ENCODE peak calls at places on chromosomes 3 and 15, in ten cellular contexts. One of them, this sample, is unnamed.

GRCh38 chr3:25176999-25177398 is 251.1 kb upstream of the RARB start:
- DNase-seq in CD8-positive, alpha-beta T cell: no peak
- DNase-seq in activated CD4-positive, alpha-beta T cell treated with anti-CD3 and anti-CD28 coated beads for 24 hours: no peak
- DNase-seq in T-helper 1 cell: no peak
- DNase-seq in iris pigment epithelial cell: no peak
- DNase-seq in nucleus accumbens: no peak
- DNase-seq in thoracic aorta: no peak
- DNase-seq in stimulated activated CD8-positive, alpha-beta memory T cell treated with anti-CD3 and anti-CD28 coated beads, Interleukin-15, amount 100 ng/mL, for 1 hour: no peak
- DNase-seq in NCI-H510A treated with DMSO at 0.1 percent for 48 hours: no peak
- DNase-seq in NCI-H2081: no peak
- DNase-seq in this sample: no peak

GRCh38 chr3:134350861-134351311 is 23.4 kb downstream of the AMOTL2 start:
- DNase-seq in CD8-positive, alpha-beta T cell: no peak
- DNase-seq in activated CD4-positive, alpha-beta T cell treated with anti-CD3 and anti-CD28 coated beads for 24 hours: no peak
- DNase-seq in T-helper 1 cell: no peak
- DNase-seq in iris pigment epithelial cell: no peak
- DNase-seq in nucleus accumbens: no peak
- DNase-seq in thoracic aorta: no peak
- DNase-seq in stimulated activated CD8-positive, alpha-beta memory T cell treated with anti-CD3 and anti-CD28 coated beads, Interleukin-15, amount 100 ng/mL, for 1 hour: no peak
- DNase-seq in NCI-H510A treated with DMSO at 0.1 percent for 48 hours: peak; percentile 1
- DNase-seq in NCI-H2081: no peak
- DNase-seq in this sample: no peak

GRCh38 chr15:56552668-56553067 is 87.7 kb upstream of the MNS1 start:
- DNase-seq in CD8-positive, alpha-beta T cell: no peak
- DNase-seq in activated CD4-positive, alpha-beta T cell treated with anti-CD3 and anti-CD28 coated beads for 24 hours: no peak
- DNase-seq in T-helper 1 cell: no peak
- DNase-seq in iris pigment epithelial cell: no peak
- DNase-seq in nucleus accumbens: no peak
- DNase-seq in thoracic aorta: no peak
- DNase-seq in stimulated activated CD8-positive, alpha-beta memory T cell treated with anti-CD3 and anti-CD28 coated beads, Interleukin-15, amount 100 ng/mL, for 1 hour: no peak
- DNase-seq in NCI-H510A treated with DMSO at 0.1 percent for 48 hours: no peak
- DNase-seq in NCI-H2081: no peak
- DNase-seq in this sample: no peak

GRCh38 chr15:38860682-38861081 is 296.1 kb upstream of the RASGRP1 start:
- DNase-seq in CD8-positive, alpha-beta T cell: no peak
- DNase-seq in activated CD4-positive, alpha-beta T cell treated with anti-CD3 and anti-CD28 coated beads for 24 hours: no peak
- DNase-seq in T-helper 1 cell: no peak
- DNase-seq in iris pigment epithelial cell: peak; percentile 47
- DNase-seq in nucleus accumbens: no peak
- DNase-seq in thoracic aorta: no peak
- DNase-seq in stimulated activated CD8-positive, alpha-beta memory T cell treated with anti-CD3 and anti-CD28 coated beads, Interleukin-15, amount 100 ng/mL, for 1 hour: no peak
- DNase-seq in NCI-H510A treated with DMSO at 0.1 percent for 48 hours: no peak
- DNase-seq in NCI-H2081: no peak
- DNase-seq in this sample: no peak

GRCh38 chr3:4990061-4990460 is 10.8 kb downstream of the BHLHE40 start:
- DNase-seq in CD8-positive, alpha-beta T cell: no peak
- DNase-seq in activated CD4-positive, alpha-beta T cell treated with anti-CD3 and anti-CD28 coated beads for 24 hours: no peak
- DNase-seq in T-helper 1 cell: no peak
- DNase-seq in iris pigment epithelial cell: no peak
- DNase-seq in nucleus accumbens: no peak
- DNase-seq in thoracic aorta: no peak
- DNase-seq in stimulated activated CD8-positive, alpha-beta memory T cell treated with anti-CD3 and anti-CD28 coated beads, Interleukin-15, amount 100 ng/mL, for 1 hour: no peak
- DNase-seq in NCI-H510A treated with DMSO at 0.1 percent for 48 hours: no peak
- DNase-seq in NCI-H2081: no peak
- DNase-seq in this sample: no peak

GRCh38 chr3:124800511-124801374 is 70.5 kb downstream of the UMPS start:
- DNase-seq in CD8-positive, alpha-beta T cell: no peak
- DNase-seq in activated CD4-positive, alpha-beta T cell treated with anti-CD3 and anti-CD28 coated beads for 24 hours: no peak
- DNase-seq in T-helper 1 cell: no peak
- DNase-seq in iris pigment epithelial cell: peak; percentile 58
- DNase-seq in nucleus accumbens: no peak
- DNase-seq in thoracic aorta: no peak
- DNase-seq in stimulated activated CD8-positive, alpha-beta memory T cell treated with anti-CD3 and anti-CD28 coated beads, Interleukin-15, amount 100 ng/mL, for 1 hour: no peak
- DNase-seq in NCI-H510A treated with DMSO at 0.1 percent for 48 hours: peak; percentile 4
- DNase-seq in NCI-H2081: peak; percentile 83
- DNase-seq in this sample: no peak

GRCh38 chr3:49719214-49719884 is at the start of gene AMIGO3:
- DNase-seq in CD8-positive, alpha-beta T cell: peak; percentile 89
- DNase-seq in activated CD4-positive, alpha-beta T cell treated with anti-CD3 and anti-CD28 coated beads for 24 hours: peak; percentile 84
- DNase-seq in T-helper 1 cell: peak; percentile 84
- DNase-seq in iris pigment epithelial cell: peak; percentile 92
- DNase-seq in nucleus accumbens: peak; percentile 80
- DNase-seq in thoracic aorta: peak; percentile 90
- DNase-seq in stimulated activated CD8-positive, alpha-beta memory T cell treated with anti-CD3 and anti-CD28 coated beads, Interleukin-15, amount 100 ng/mL, for 1 hour: peak; percentile 85
- DNase-seq in NCI-H510A treated with DMSO at 0.1 percent for 48 hours: peak; percentile 85
- DNase-seq in NCI-H2081: peak; percentile 90
- DNase-seq in this sample: peak; percentile 92

GRCh38 chr3:10392244-10392643 is 71.3 kb upstream of the SEC13 start:
- DNase-seq in CD8-positive, alpha-beta T cell: no peak
- DNase-seq in activated CD4-positive, alpha-beta T cell treated with anti-CD3 and anti-CD28 coated beads for 24 hours: no peak
- DNase-seq in T-helper 1 cell: no peak
- DNase-seq in iris pigment epithelial cell: peak; percentile 8
- DNase-seq in nucleus accumbens: no peak
- DNase-seq in thoracic aorta: no peak
- DNase-seq in stimulated activated CD8-positive, alpha-beta memory T cell treated with anti-CD3 and anti-CD28 coated beads, Interleukin-15, amount 100 ng/mL, for 1 hour: no peak
- DNase-seq in NCI-H510A treated with DMSO at 0.1 percent for 48 hours: no peak
- DNase-seq in NCI-H2081: no peak
- DNase-seq in this sample: no peak

GRCh38 chr3:27681249-27681748 is 40.8 kb downstream of the EOMES start:
- DNase-seq in CD8-positive, alpha-beta T cell: no peak
- DNase-seq in activated CD4-positive, alpha-beta T cell treated with anti-CD3 and anti-CD28 coated beads for 24 hours: peak; percentile 38
- DNase-seq in T-helper 1 cell: no peak
- DNase-seq in iris pigment epithelial cell: peak; percentile 80
- DNase-seq in nucleus accumbens: no peak
- DNase-seq in thoracic aorta: no peak
- DNase-seq in stimulated activated CD8-positive, alpha-beta memory T cell treated with anti-CD3 and anti-CD28 coated beads, Interleukin-15, amount 100 ng/mL, for 1 hour: no peak
- DNase-seq in NCI-H510A treated with DMSO at 0.1 percent for 48 hours: peak; percentile 62
- DNase-seq in NCI-H2081: peak; percentile 62
- DNase-seq in this sample: peak; percentile 80

GRCh38 chr3:105527538-105527937 is 160.8 kb downstream of the ALCAM start:
- DNase-seq in CD8-positive, alpha-beta T cell: no peak
- DNase-seq in activated CD4-positive, alpha-beta T cell treated with anti-CD3 and anti-CD28 coated beads for 24 hours: no peak
- DNase-seq in T-helper 1 cell: no peak
- DNase-seq in iris pigment epithelial cell: no peak
- DNase-seq in nucleus accumbens: no peak
- DNase-seq in thoracic aorta: no peak
- DNase-seq in stimulated activated CD8-positive, alpha-beta memory T cell treated with anti-CD3 and anti-CD28 coated beads, Interleukin-15, amount 100 ng/mL, for 1 hour: no peak
- DNase-seq in NCI-H510A treated with DMSO at 0.1 percent for 48 hours: peak; percentile 80
- DNase-seq in NCI-H2081: peak; percentile 92
- DNase-seq in this sample: no peak

GRCh38 chr3:55877703-55878102 is 390.6 kb upstream of the WNT5A start:
- DNase-seq in CD8-positive, alpha-beta T cell: no peak
- DNase-seq in activated CD4-positive, alpha-beta T cell treated with anti-CD3 and anti-CD28 coated beads for 24 hours: no peak
- DNase-seq in T-helper 1 cell: no peak
- DNase-seq in iris pigment epithelial cell: no peak
- DNase-seq in nucleus accumbens: no peak
- DNase-seq in thoracic aorta: no peak
- DNase-seq in stimulated activated CD8-positive, alpha-beta memory T cell treated with anti-CD3 and anti-CD28 coated beads, Interleukin-15, amount 100 ng/mL, for 1 hour: no peak
- DNase-seq in NCI-H510A treated with DMSO at 0.1 percent for 48 hours: no peak
- DNase-seq in NCI-H2081: no peak
- DNase-seq in this sample: no peak

GRCh38 chr3:10389995-10390394 is 69.1 kb upstream of the SEC13 start:
- DNase-seq in CD8-positive, alpha-beta T cell: no peak
- DNase-seq in activated CD4-positive, alpha-beta T cell treated with anti-CD3 and anti-CD28 coated beads for 24 hours: no peak
- DNase-seq in T-helper 1 cell: no peak
- DNase-seq in iris pigment epithelial cell: no peak
- DNase-seq in nucleus accumbens: no peak
- DNase-seq in thoracic aorta: no peak
- DNase-seq in stimulated activated CD8-positive, alpha-beta memory T cell treated with anti-CD3 and anti-CD28 coated beads, Interleukin-15, amount 100 ng/mL, for 1 hour: no peak
- DNase-seq in NCI-H510A treated with DMSO at 0.1 percent for 48 hours: no peak
- DNase-seq in NCI-H2081: no peak
- DNase-seq in this sample: no peak

GRCh38 chr15:74044267-74045110 is 37.9 kb downstream of the GOLGA6A start:
- DNase-seq in CD8-positive, alpha-beta T cell: no peak
- DNase-seq in activated CD4-positive, alpha-beta T cell treated with anti-CD3 and anti-CD28 coated beads for 24 hours: no peak
- DNase-seq in T-helper 1 cell: no peak
- DNase-seq in iris pigment epithelial cell: no peak
- DNase-seq in nucleus accumbens: no peak
- DNase-seq in thoracic aorta: no peak
- DNase-seq in stimulated activated CD8-positive, alpha-beta memory T cell treated with anti-CD3 and anti-CD28 coated beads, Interleukin-15, amount 100 ng/mL, for 1 hour: no peak
- DNase-seq in NCI-H510A treated with DMSO at 0.1 percent for 48 hours: no peak
- DNase-seq in NCI-H2081: no peak
- DNase-seq in this sample: no peak